ENCODE peak calls at places on chromosome 21, in four cellular contexts. A is anterior cingulate cortex; M is activated T-helper 9 cell treated with anti-CD3 and anti-CD28 coated beads, Interleukin-2, amount 50 U/mL, for 16 hours; V is tibial nerve. I is an unnamed sample.

GRCh38 chr21:37496972-37497371 is 130.4 kb downstream of the DYRK1A start:
- DNase-seq in A (no peak), M (no peak), V (no peak), I (no peak)

GRCh38 chr21:32334980-32335471 is 36.4 kb downstream of the MRAP start:
- DNase-seq in A (peak; percentile 69), M (no peak), V (no peak), I (no peak)

GRCh38 chr21:35868005-35868868 is 192.1 kb downstream of the SETD4 start:
- DNase-seq in A (no peak), M (no peak), V (no peak), I (no peak)

GRCh38 chr21:15441060-15441493 is 288.7 kb upstream of the USP25 start:
- DNase-seq in A (no peak), M (no peak), V (no peak), I (no peak)

GRCh38 chr21:41611441-41611840 is 103.5 kb upstream of the TMPRSS2 start:
- DNase-seq in A (no peak), M (no peak), V (no peak), I (no peak)

GRCh38 chr21:31473685-31474345 is 129.8 kb upstream of the TIAM1 start:
- DNase-seq in A (no peak), M (no peak), V (no peak), I (no peak)

GRCh38 chr21:27275294-27275927 is 308.5 kb upstream of the ADAMTS5 start:
- DNase-seq in A (no peak), M (no peak), V (no peak), I (no peak)

GRCh38 chr21:34126269-34126668 is 52.9 kb downstream of the MRPS6 start:
- DNase-seq in A (no peak), M (no peak), V (no peak), I (no peak)

GRCh38 chr21:14962217-14962616 is 102.6 kb downstream of the NRIP1 start:
- DNase-seq in A (no peak), M (no peak), V (no peak), I (no peak)

GRCh38 chr21:42247716-42248115 is 28.8 kb downstream of the ABCG1 start:
- DNase-seq in A (no peak), M (no peak), V (no peak), I (no peak)